ENCODE peak calls at places on chromosomes 13 and 19, in ten cellular contexts. H is heart left ventricle; A is CD8-positive, alpha-beta memory T cell; O is psoas muscle; S is suprapubic skin; W is CD4-positive, alpha-beta memory T cell; P is pancreas; E is IMR-90; L is left lung; M is dorsolateral prefrontal cortex. T is an unnamed sample. For H3K27me3, the result is how much of the 10 kb centered on the place peaks cover.

GRCh38 chr19:32910874-32911273 is 41.3 kb upstream of the SLC7A9 start:
- DNase-seq in H (no peak), A (no peak), O (no peak), S (no peak), W (no peak), P (no peak), E (peak), L (no peak), M (no peak), T (no peak)

GRCh38 chr13:25771641-25772478 is 280.0 kb downstream of the SHISA2 start:
- DNase-seq in H (no peak), A (no peak), O (no peak), S (no peak), W (no peak), P (no peak), E (no peak), L (no peak), M (no peak), T (no peak)

GRCh38 chr19:494171-495046 is 1.9 kb upstream of the MADCAM1 start:
- DNase-seq in H (peak), A (no peak), O (peak), S (no peak), W (no peak), P (no peak), E (no peak), L (peak), M (no peak), T (no peak)

GRCh38 chr13:58985845-58986244 is 1177.9 kb downstream of the DIAPH3 start:
- DNase-seq in H (no peak), A (no peak), O (no peak), S (no peak), W (no peak), P (no peak), E (no peak), L (no peak), M (no peak), T (no peak)

GRCh38 chr13:46507978-46508377 is 45.0 kb upstream of the LRCH1 start:
- DNase-seq in H (no peak), A (no peak), O (no peak), S (no peak), W (no peak), P (no peak), E (no peak), L (no peak), M (no peak), T (no peak)

GRCh38 chr13:99390601-99391000 is 83.4 kb upstream of the GPR183 start:
- DNase-seq in H (no peak), A (no peak), O (no peak), S (no peak), W (no peak), P (no peak), E (no peak), L (no peak), M (no peak), T (no peak)

GRCh38 chr13:93496985-93497673 is 270.5 kb downstream of the GPC6 start:
- DNase-seq in H (no peak), A (no peak), O (no peak), S (no peak), W (no peak), P (no peak), E (no peak), L (no peak), M (no peak), T (no peak)

GRCh38 chr19:292281-292884 is 1.2 kb upstream of the PLPP2 start:
- DNase-seq in H (peak), A (no peak), O (peak), S (no peak), W (no peak), P (no peak), E (no peak), L (peak), M (no peak), T (no peak)

GRCh38 chr19:50293263-50294004 is 35.7 kb downstream of the KCNC3 start:
- DNase-seq in H (no peak), A (no peak), O (no peak), S (no peak), W (no peak), P (no peak), E (no peak), L (no peak), M (no peak), T (no peak)

GRCh38 chr13:39306639-39307589 is 268.7 kb downstream of the NHLRC3 start:
- DNase-seq in H (no peak), A (no peak), O (no peak), S (no peak), W (no peak), P (no peak), E (no peak), L (no peak), M (no peak), T (no peak)

GRCh38 chr13:97369269-97369893 is 64.6 kb upstream of the RAP2A start:
- DNase-seq in H (no peak), A (no peak), O (no peak), S (no peak), W (peak), P (no peak), E (no peak), L (no peak), M (no peak), T (no peak)

GRCh38 chr19:38455031-38455430 is 21.5 kb downstream of the RYR1 start:
- DNase-seq in H (no peak), A (no peak), O (no peak), S (no peak), W (no peak), P (no peak), E (peak), L (no peak), M (no peak), T (no peak)

GRCh38 chr13:113245858-113246791 is 36.7 kb downstream of the CUL4A start:
- DNase-seq in H (no peak), A (no peak), O (no peak), S (no peak), W (no peak), P (no peak), E (peak), L (no peak), M (no peak), T (no peak)

GRCh38 chr13:33296793-33297425 is 11.4 kb upstream of the STARD13 start:
- DNase-seq in H (no peak), A (no peak), O (no peak), S (no peak), W (no peak), P (no peak), E (no peak), L (no peak), M (no peak), T (no peak)

GRCh38 chr19:45865269-45865948 is 1.3 kb downstream of the FOXA3 start:
- DNase-seq in H (peak), A (no peak), O (no peak), S (no peak), W (no peak), P (peak), E (no peak), L (peak), M (no peak), T (no peak)

GRCh38 chr13:107842562-107843180 is 372.7 kb downstream of the LIG4 start:
- DNase-seq in H (no peak), A (no peak), O (no peak), S (no peak), W (no peak), P (no peak), E (peak), L (no peak), M (no peak), T (no peak)

GRCh38 chr19:18919086-18919894 is at the start of the genes COPE and DDX49:
- DNase-seq in H (peak), A (peak), O (peak), S (peak), W (peak), P (peak), E (peak), L (peak), M (peak), T (peak)

GRCh38 chr13:20942938-20943518 is 40.5 kb upstream of the XPO4 start:
- DNase-seq in H (no peak), A (no peak), O (no peak), S (no peak), W (no peak), P (no peak), E (no peak), L (no peak), M (no peak), T (no peak)

GRCh38 chr19:8017808-8018207 is 12.4 kb upstream of the ELAVL1 start:
- DNase-seq in H (no peak), A (no peak), O (no peak), S (no peak), W (peak), P (no peak), E (no peak), L (peak), M (no peak), T (no peak)

GRCh38 chr13:100333141-100333540 is 244.2 kb downstream of the PCCA start:
- DNase-seq in H (no peak), A (no peak), O (no peak), S (no peak), W (no peak), P (no peak), E (no peak), L (no peak), M (no peak), T (no peak)

GRCh38 chr13:30702006-30702405 is 33.3 kb upstream of the ALOX5AP start:
- DNase-seq in H (no peak), A (no peak), O (no peak), S (no peak), W (no peak), P (no peak), E (no peak), L (no peak), M (no peak), T (no peak)

GRCh38 chr13:52615817-52616216 is 26.4 kb upstream of the HNRNPA1L2 start:
- DNase-seq in H (no peak), A (no peak), O (no peak), S (no peak), W (peak), P (no peak), E (no peak), L (no peak), M (no peak), T (no peak)

GRCh38 chr19:54428323-54429175 is 13.3 kb downstream of the TTYH1 start:
- DNase-seq in H (no peak), A (no peak), O (no peak), S (no peak), W (no peak), P (no peak), E (no peak), L (no peak), M (no peak), T (no peak)

GRCh38 chr19:14901675-14902260 is 15.8 kb upstream of the OR7A17 start:
- DNase-seq in H (no peak), A (no peak), O (no peak), S (no peak), W (no peak), P (no peak), E (no peak), L (no peak), M (no peak), T (no peak)

GRCh38 chr19:35328851-35329285 is at the start of gene CD22:
- DNase-seq in H (peak), A (no peak), O (no peak), S (no peak), W (no peak), P (no peak), E (no peak), L (peak), M (no peak), T (no peak)

GRCh38 chr19:53988981-53989380 is 2.5 kb upstream of the CACNG6 start:
- DNase-seq in H (no peak), A (no peak), O (no peak), S (no peak), W (no peak), P (no peak), E (no peak), L (no peak), M (no peak), T (no peak)

GRCh38 chr19:50258918-50259372 is 55.5 kb downstream of the MYH14 start:
- DNase-seq in H (no peak), A (no peak), O (peak), S (no peak), W (no peak), P (no peak), E (no peak), L (peak), M (no peak), T (no peak)

GRCh38 chr13:96248103-96248502 is 158.2 kb downstream of the HS6ST3 start:
- DNase-seq in H (no peak), A (no peak), O (no peak), S (no peak), W (no peak), P (no peak), E (no peak), L (no peak), M (no peak), T (no peak)

GRCh38 chr19:4503224-4504170 is 14.8 kb downstream of the PLIN4 start:
- DNase-seq in H (no peak), A (no peak), O (peak), S (no peak), W (no peak), P (no peak), E (no peak), L (no peak), M (no peak), T (no peak)

GRCh38 chr13:103371271-103371670 is 305.1 kb upstream of the SLC10A2 start:
- DNase-seq in H (no peak), A (no peak), O (no peak), S (no peak), W (no peak), P (no peak), E (no peak), L (no peak), M (no peak), T (no peak)

GRCh38 chr13:93476175-93476574 is 249.6 kb downstream of the GPC6 start:
- DNase-seq in H (no peak), A (no peak), O (no peak), S (no peak), W (no peak), P (no peak), E (peak), L (no peak), M (no peak), T (no peak)

GRCh38 chr13:87147076-87147475 is 524.1 kb upstream of the SLITRK5 start:
- DNase-seq in H (no peak), A (no peak), O (no peak), S (no peak), W (no peak), P (no peak), E (peak), L (no peak), M (no peak), T (no peak)

GRCh38 chr13:95607363-95607762 is 37.1 kb downstream of the DZIP1 start:
- DNase-seq in H (no peak), A (no peak), O (no peak), S (no peak), W (no peak), P (no peak), E (peak), L (no peak), M (no peak), T (no peak)

GRCh38 chr13:48776396-48776795 is 122.7 kb downstream of the CYSLTR2 start:
- DNase-seq in H (no peak), A (no peak), O (no peak), S (no peak), W (no peak), P (no peak), E (peak), L (no peak), M (no peak), T (no peak)

GRCh38 chr19:46206176-46206575 is 23.4 kb upstream of the IGFL1 start:
- DNase-seq in H (no peak), A (no peak), O (peak), S (no peak), W (no peak), P (no peak), E (no peak), L (no peak), M (no peak), T (no peak)

GRCh38 chr13:113491418-113491883 is 940 bp upstream of the DCUN1D2 start:
- DNase-seq in H (no peak), A (no peak), O (peak), S (no peak), W (no peak), P (peak), E (peak), L (peak), M (no peak), T (no peak)

GRCh38 chr13:100630564-100630963 is 42.0 kb upstream of the GGACT start:
- DNase-seq in H (no peak), A (no peak), O (no peak), S (no peak), W (no peak), P (no peak), E (no peak), L (no peak), M (no peak), T (no peak)

GRCh38 chr13:44498502-44498901 is 77.6 kb downstream of the TSC22D1 start:
- DNase-seq in H (no peak), A (no peak), O (no peak), S (no peak), W (no peak), P (no peak), E (no peak), L (no peak), M (no peak), T (no peak)

GRCh38 chr19:39676004-39676403 is 20.3 kb downstream of the LGALS16 start:
- DNase-seq in H (no peak), A (no peak), O (no peak), S (no peak), W (no peak), P (no peak), E (no peak), L (no peak), M (no peak), T (no peak)

GRCh38 chr19:39679056-39679790 is 23.5 kb downstream of the LGALS16 start:
- DNase-seq in H (no peak), A (no peak), O (peak), S (no peak), W (no peak), P (no peak), E (no peak), L (no peak), M (no peak), T (no peak)

GRCh38 chr19:39680593-39680992 is 23.7 kb upstream of the LGALS14 start:
- DNase-seq in H (no peak), A (no peak), O (no peak), S (no peak), W (no peak), P (no peak), E (no peak), L (no peak), M (no peak), T (no peak)

GRCh38 chr19:39679791-39680168 is 24.1 kb downstream of the LGALS16 start:
- DNase-seq in H (no peak), A (no peak), O (no peak), S (no peak), W (no peak), P (no peak), E (no peak), L (no peak), M (peak), T (no peak)

GRCh38 chr19:39677931-39678889 is 22.5 kb downstream of the LGALS16 start:
- DNase-seq in H (no peak), A (no peak), O (peak), S (no peak), W (no peak), P (peak), E (peak), L (no peak), M (no peak), T (no peak)
- H3K27me3 ChIP-seq in H (under half), A (under half), O (under half), S (under half), W (under half), P (under half), E (under half), L (under half), M (under half), T (under half)

DNA sequence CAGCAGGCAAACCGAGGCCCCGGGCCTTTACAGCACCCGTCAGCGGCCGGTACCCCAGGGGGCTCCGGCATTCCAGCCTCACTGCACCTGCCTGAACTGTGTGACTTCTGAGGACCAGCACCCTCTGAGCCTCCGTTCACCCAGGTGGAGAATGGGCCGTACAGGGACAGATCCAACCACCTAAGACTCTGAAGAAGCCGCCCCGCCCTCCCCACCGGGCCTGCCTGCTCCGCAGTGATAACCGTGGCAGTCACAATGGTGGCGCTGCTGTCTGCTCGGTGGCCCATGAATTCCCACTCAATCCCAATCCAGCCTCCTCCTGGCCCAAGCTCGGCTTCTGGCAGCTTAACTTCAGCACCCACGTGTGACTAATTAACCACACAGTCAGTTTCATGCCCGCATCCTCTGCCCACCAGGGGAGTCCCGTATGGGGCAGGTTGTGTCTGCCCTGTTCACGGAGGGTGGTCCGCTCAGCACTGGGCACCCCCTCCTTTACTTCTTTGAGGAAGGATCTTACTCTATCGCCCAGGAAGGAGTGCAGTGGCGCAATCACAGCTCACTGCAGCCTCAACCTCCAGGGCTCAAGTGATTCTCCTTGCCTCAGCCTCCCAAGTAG is 3.4 kb downstream of the TCF3 start:
- DNase-seq in H (peak), A (no peak), O (no peak), S (no peak), W (no peak), P (no peak), E (no peak), L (peak), M (no peak), T (no peak)
- H3K27ac ChIP-seq in H (no peak), A (no peak), O (no peak), S (no peak), W (no peak), P (no peak), E (no peak), L (no peak), M (no peak), T (no peak)

GRCh38 chr19:44848036-44848804 is 2.1 kb downstream of the NECTIN2 start:
- DNase-seq in H (peak), A (no peak), O (no peak), S (peak), W (no peak), P (no peak), E (peak), L (no peak), M (no peak), T (no peak)
- H3K27me3 ChIP-seq in H (under half), A (under half), O (under half), S (under half), W (under half), P (under half), E (under half), L (under half), M (under half), T (under half)

DNA sequence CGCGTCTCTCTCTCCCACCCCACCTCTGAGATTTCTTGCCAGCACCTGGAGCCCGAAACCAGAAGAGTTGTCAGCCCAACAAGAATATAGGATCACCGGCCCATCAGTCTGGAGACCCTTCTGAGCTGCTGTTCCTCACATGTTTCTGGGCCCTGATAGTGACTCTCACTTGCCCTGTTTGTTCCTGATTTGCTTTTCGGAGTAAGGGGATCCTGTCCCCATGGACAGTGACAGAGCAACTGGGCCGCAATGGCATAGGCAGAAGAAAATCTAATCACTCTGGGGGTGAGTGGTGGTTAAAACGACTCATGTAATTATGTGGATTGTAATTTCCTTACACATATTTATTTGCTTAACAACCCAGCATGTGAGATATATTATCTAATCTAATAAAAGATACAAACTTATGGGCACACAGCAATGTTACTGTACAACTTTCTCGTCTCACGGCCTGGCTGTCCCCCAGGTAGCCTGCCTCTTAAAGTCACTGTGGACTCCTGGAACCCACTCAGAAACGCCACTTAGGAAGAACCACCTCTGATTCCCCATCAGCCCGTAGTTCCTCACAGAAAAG is 661 bp upstream of the SMAD9 start:
- DNase-seq in H (no peak), A (no peak), O (no peak), S (no peak), W (no peak), P (no peak), E (no peak), L (no peak), M (no peak), T (no peak)
- H3K27ac ChIP-seq in H (peak), A (no peak), O (peak), S (peak), W (no peak), P (no peak), E (peak), L (no peak), M (peak), T (no peak)

GRCh38 chr13:42610623-42611022 is 36.7 kb downstream of the TNFSF11 start:
- DNase-seq in H (no peak), A (no peak), O (no peak), S (no peak), W (no peak), P (no peak), E (no peak), L (no peak), M (no peak), T (no peak)
- H3K27me3 ChIP-seq in H (under half), A (under half), O (under half), S (under half), W (under half), P (under half), E (under half), L (under half), M (under half), T (under half)

GRCh38 chr13:106096661-106097092 is 438.8 kb downstream of the EFNB2 start:
- DNase-seq in H (no peak), A (no peak), O (no peak), S (no peak), W (no peak), P (no peak), E (no peak), L (no peak), M (no peak), T (no peak)
- H3K27ac ChIP-seq in H (no peak), A (no peak), O (no peak), S (no peak), W (no peak), P (no peak), E (no peak), L (no peak), M (no peak), T (no peak)

GRCh38 chr13:27510082-27510481 is 59.7 kb upstream of the MTIF3 start:
- DNase-seq in H (no peak), A (no peak), O (no peak), S (no peak), W (no peak), P (no peak), E (no peak), L (no peak), M (no peak), T (no peak)
- H3K27me3 ChIP-seq in H (under half), A (under half), O (under half), S (under half), W (under half), P (under half), E (under half), L (under half), M (under half), T (under half)